ENCODE peak calls at places on chromosome 16, in five cellular contexts. One of them, this sample, is unnamed.

GRCh38 chr16:88972349-88972748 is 4.7 kb downstream of the CBFA2T3 start:
- DNase-seq in SK-N-MC: no peak
- DNase-seq in T-helper 2 cell: no peak
- DNase-seq in dermis blood vessel endothelial cell: no peak
- DNase-seq in activated T-cell treated with anti-CD3 and anti-CD28 coated beads for 1 hour: no peak
- DNase-seq in this sample: no peak

GRCh38 chr16:56977256-56977655 is 12.1 kb upstream of the NLRC5 start:
- DNase-seq in SK-N-MC: no peak
- DNase-seq in T-helper 2 cell: no peak
- DNase-seq in dermis blood vessel endothelial cell: no peak
- DNase-seq in activated T-cell treated with anti-CD3 and anti-CD28 coated beads for 1 hour: no peak
- DNase-seq in this sample: no peak

GRCh38 chr16:78647491-78647890 is 548.0 kb downstream of the WWOX start:
- DNase-seq in SK-N-MC: no peak
- DNase-seq in T-helper 2 cell: no peak
- DNase-seq in dermis blood vessel endothelial cell: no peak
- DNase-seq in activated T-cell treated with anti-CD3 and anti-CD28 coated beads for 1 hour: no peak
- DNase-seq in this sample: no peak

GRCh38 chr16:8621572-8622314 is at the start of gene METTL22:
- DNase-seq in SK-N-MC: no peak
- DNase-seq in T-helper 2 cell: peak
- DNase-seq in dermis blood vessel endothelial cell: peak
- DNase-seq in activated T-cell treated with anti-CD3 and anti-CD28 coated beads for 1 hour: peak
- DNase-seq in this sample: peak

GRCh38 chr16:1966460-1966859 is at the start of gene RNF151:
- DNase-seq in SK-N-MC: no peak
- DNase-seq in T-helper 2 cell: no peak
- DNase-seq in dermis blood vessel endothelial cell: no peak
- DNase-seq in activated T-cell treated with anti-CD3 and anti-CD28 coated beads for 1 hour: no peak
- DNase-seq in this sample: no peak

GRCh38 chr16:84739349-84740124 is 39.7 kb downstream of the USP10 start:
- DNase-seq in SK-N-MC: no peak
- DNase-seq in T-helper 2 cell: no peak
- DNase-seq in dermis blood vessel endothelial cell: peak
- DNase-seq in activated T-cell treated with anti-CD3 and anti-CD28 coated beads for 1 hour: no peak
- DNase-seq in this sample: no peak

GRCh38 chr16:85057212-85057889 is 29.8 kb downstream of the KIAA0513 start:
- DNase-seq in SK-N-MC: no peak
- DNase-seq in T-helper 2 cell: no peak
- DNase-seq in dermis blood vessel endothelial cell: peak
- DNase-seq in activated T-cell treated with anti-CD3 and anti-CD28 coated beads for 1 hour: no peak
- DNase-seq in this sample: no peak

GRCh38 chr16:55487048-55487803 is 8.2 kb downstream of the MMP2 start:
- DNase-seq in SK-N-MC: no peak
- DNase-seq in T-helper 2 cell: no peak
- DNase-seq in dermis blood vessel endothelial cell: no peak
- DNase-seq in activated T-cell treated with anti-CD3 and anti-CD28 coated beads for 1 hour: no peak
- DNase-seq in this sample: no peak

GRCh38 chr16:56632160-56632847 is at the start of gene MT1M:
- DNase-seq in SK-N-MC: no peak
- DNase-seq in T-helper 2 cell: no peak
- DNase-seq in dermis blood vessel endothelial cell: peak
- DNase-seq in activated T-cell treated with anti-CD3 and anti-CD28 coated beads for 1 hour: no peak
- DNase-seq in this sample: no peak

GRCh38 chr16:57023541-57024249 is 34.3 kb downstream of the NLRC5 start:
- DNase-seq in SK-N-MC: no peak
- DNase-seq in T-helper 2 cell: peak
- DNase-seq in dermis blood vessel endothelial cell: no peak
- DNase-seq in activated T-cell treated with anti-CD3 and anti-CD28 coated beads for 1 hour: peak
- DNase-seq in this sample: no peak

GRCh38 chr16:1772362-1772907 is at the start of gene EME2:
- DNase-seq in SK-N-MC: no peak
- DNase-seq in T-helper 2 cell: no peak
- DNase-seq in dermis blood vessel endothelial cell: peak
- DNase-seq in activated T-cell treated with anti-CD3 and anti-CD28 coated beads for 1 hour: peak
- DNase-seq in this sample: no peak

GRCh38 chr16:84785843-84786538 is 33.8 kb upstream of the CRISPLD2 start:
- DNase-seq in SK-N-MC: no peak
- DNase-seq in T-helper 2 cell: no peak
- DNase-seq in dermis blood vessel endothelial cell: peak
- DNase-seq in activated T-cell treated with anti-CD3 and anti-CD28 coated beads for 1 hour: no peak
- DNase-seq in this sample: peak

GRCh38 chr16:79601092-79601977 is 798 bp upstream of the MAF start:
- DNase-seq in SK-N-MC: no peak
- DNase-seq in T-helper 2 cell: peak
- DNase-seq in dermis blood vessel endothelial cell: peak
- DNase-seq in activated T-cell treated with anti-CD3 and anti-CD28 coated beads for 1 hour: no peak
- DNase-seq in this sample: no peak